ENCODE peak calls at places on chromosomes 7 and 10, in eight cellular contexts. V, F, J, P, X, D, L and Y are unnamed samples.

GRCh38 chr7:134941185-134941900 is 45.0 kb upstream of the AGBL3 start:
- DNase-seq in X (no peak), V (peak), D (peak), L (no peak), F (no peak), P (no peak), J (no peak), Y (no peak)

GRCh38 chr7:135877799-135878198 is 99.4 kb downstream of the MTPN start:
- DNase-seq in V (peak), J (no peak), L (peak), P (no peak), F (no peak), D (peak), X (no peak), Y (no peak)

GRCh38 chr10:27745380-27745718 is 270 bp downstream of the MKX start:
- DNase-seq in D (no peak), J (peak), X (no peak), L (no peak), F (no peak), P (no peak), V (no peak), Y (no peak)

GRCh38 chr10:109914966-109915365 is 8.3 kb downstream of the XPNPEP1 start:
- DNase-seq in D (peak), P (no peak), J (no peak), X (no peak), F (no peak), L (peak), V (peak), Y (no peak)

GRCh38 chr10:72831696-72832355 is 61.7 kb upstream of the OIT3 start:
- DNase-seq in P (no peak), F (no peak), X (no peak), D (no peak), V (no peak), L (no peak), J (no peak), Y (no peak)

GRCh38 chr7:42691030-42691639 is 220.7 kb downstream of the C7orf25 start:
- DNase-seq in F (peak), J (no peak), L (no peak), V (peak), X (no peak), P (no peak), D (peak), Y (no peak)

GRCh38 chr7:22357311-22358175 is 589 bp upstream of the RAPGEF5 start:
- DNase-seq in V (peak), L (peak), D (peak), J (peak), F (no peak), P (no peak), X (no peak), Y (no peak)

GRCh38 chr7:22884911-22885823 is 62.5 kb upstream of the TOMM7 start:
- DNase-seq in D (no peak), X (no peak), V (no peak), J (peak), L (no peak), F (no peak), P (no peak), Y (no peak)

GRCh38 chr7:70420263-70420662 is 711.7 kb upstream of the GALNT17 start:
- DNase-seq in L (no peak), D (no peak), J (no peak), V (no peak), F (no peak), P (no peak), X (no peak), Y (no peak)

GRCh38 chr10:31468536-31468859 is 149.5 kb downstream of the ZEB1 start:
- DNase-seq in L (no peak), J (no peak), D (no peak), F (no peak), V (no peak), P (no peak), X (no peak), Y (no peak)

GRCh38 chr10:77043364-77043763 is 594.2 kb downstream of the KCNMA1 start:
- DNase-seq in L (no peak), F (no peak), D (no peak), X (no peak), J (no peak), P (no peak), V (no peak), Y (no peak)

GRCh38 chr10:85614566-85614965 is 752.0 kb downstream of the GRID1 start:
- DNase-seq in P (no peak), V (no peak), L (no peak), J (no peak), F (no peak), X (peak), D (no peak), Y (no peak)

GRCh38 chr10:29918623-29919400 is 140.6 kb downstream of the JCAD start:
- DNase-seq in V (no peak), D (no peak), J (no peak), L (no peak), X (no peak), P (no peak), F (no peak), Y (no peak)

GRCh38 chr7:120988591-120989299 is at the start of gene CPED1:
- DNase-seq in F (peak), X (peak), V (peak), L (peak), J (peak), D (no peak), P (peak), Y (peak)

GRCh38 chr10:34766256-34766580 is 48.9 kb downstream of the PARD3 start:
- DNase-seq in P (no peak), D (no peak), V (no peak), L (no peak), F (no peak), X (no peak), J (no peak), Y (no peak)

GRCh38 chr10:12974845-12975199 is 26.7 kb downstream of the CCDC3 start:
- DNase-seq in F (no peak), L (no peak), J (no peak), P (no peak), X (no peak), D (no peak), V (no peak), Y (no peak)

GRCh38 chr10:132193907-132194552 is 7.3 kb downstream of the DPYSL4 start:
- DNase-seq in D (no peak), P (no peak), J (peak), L (peak), X (no peak), V (no peak), F (no peak), Y (peak)

GRCh38 chr10:104928733-104929132 is 287.6 kb downstream of the SORCS3 start:
- DNase-seq in V (no peak), F (no peak), D (no peak), J (no peak), X (no peak), P (no peak), L (no peak), Y (no peak)

GRCh38 chr10:29734640-29734979 is 99.8 kb upstream of the SVIL start:
- DNase-seq in L (no peak), D (no peak), V (no peak), X (no peak), J (no peak), F (no peak), P (no peak), Y (no peak)

GRCh38 chr7:111107576-111107975 is 16.6 kb downstream of the LRRN3 start:
- DNase-seq in J (no peak), F (no peak), P (no peak), D (no peak), X (no peak), V (no peak), L (no peak), Y (no peak)

GRCh38 chr10:130112821-130113220 is 2.2 kb upstream of the C10orf143 start:
- DNase-seq in L (no peak), P (no peak), X (no peak), V (no peak), J (no peak), F (no peak), D (no peak), Y (no peak)

GRCh38 chr10:125066704-125067447 is 93.5 kb downstream of the CTBP2 start:
- DNase-seq in P (no peak), J (no peak), D (no peak), F (no peak), L (no peak), X (no peak), V (no peak), Y (no peak)

GRCh38 chr7:142172932-142173331 is 61.4 kb downstream of the MGAM2 start:
- DNase-seq in D (no peak), X (no peak), J (no peak), F (no peak), V (no peak), L (no peak), P (no peak), Y (no peak)

GRCh38 chr10:79392506-79393176 is 45.4 kb downstream of the PPIF start:
- DNase-seq in V (no peak), P (peak), X (no peak), J (no peak), F (peak), L (no peak), D (no peak), Y (no peak)

GRCh38 chr7:75937958-75938786 is 23.2 kb downstream of the POR start:
- DNase-seq in D (peak), X (peak), F (peak), P (peak), V (peak), J (no peak), L (no peak), Y (no peak)

GRCh38 chr7:47252706-47253105 is 329.2 kb downstream of the TNS3 start:
- DNase-seq in P (no peak), D (no peak), X (no peak), L (no peak), F (no peak), J (no peak), V (no peak), Y (no peak)

GRCh38 chr10:46557319-46558140 is 1.1 kb upstream of the GPRIN2 start:
- DNase-seq in D (no peak), X (peak), P (peak), J (no peak), F (peak), V (no peak), L (peak), Y (peak)

GRCh38 chr7:154776350-154776749 is 226.6 kb downstream of the PAXIP1 start:
- DNase-seq in L (no peak), F (no peak), X (no peak), V (no peak), D (no peak), J (no peak), P (no peak), Y (no peak)

GRCh38 chr10:52318136-52318810 is 4.2 kb downstream of the DKK1 start:
- DNase-seq in L (no peak), P (no peak), V (peak), J (no peak), F (no peak), X (no peak), D (no peak), Y (no peak)

GRCh38 chr7:140176271-140176701 is 497 bp downstream of the KDM7A start:
- DNase-seq in L (no peak), P (peak), D (no peak), J (peak), F (no peak), X (no peak), V (no peak), Y (no peak)

GRCh38 chr10:44968101-44968886 is 8.7 kb downstream of the RASSF4 start:
- DNase-seq in D (no peak), X (no peak), L (no peak), F (peak), V (no peak), P (no peak), J (no peak), Y (no peak)

GRCh38 chr10:35133586-35133985 is 6.9 kb downstream of the CREM start:
- DNase-seq in D (no peak), X (no peak), L (no peak), V (no peak), P (no peak), J (no peak), F (no peak), Y (no peak)

GRCh38 chr7:74119831-74120230 is 36.2 kb downstream of the LIMK1 start:
- DNase-seq in J (no peak), P (no peak), L (no peak), F (no peak), D (no peak), V (no peak), X (no peak), Y (no peak)

GRCh38 chr10:76359001-76359400 is 927.6 kb downstream of the LRMDA start:
- DNase-seq in J (no peak), D (no peak), X (no peak), V (no peak), L (no peak), P (no peak), F (no peak), Y (no peak)

GRCh38 chr7:31761646-31762045 is 74.6 kb downstream of the PPP1R17 start:
- DNase-seq in P (no peak), L (no peak), J (no peak), V (no peak), D (no peak), X (no peak), F (peak), Y (no peak)

GRCh38 chr7:105218215-105218614 is 170.5 kb downstream of the SRPK2 start:
- DNase-seq in V (no peak), D (peak), X (no peak), F (no peak), P (no peak), J (no peak), L (peak), Y (no peak)

GRCh38 chr10:103481974-103482531 is 3.0 kb upstream of the CALHM3 start:
- DNase-seq in V (peak), J (peak), L (peak), F (peak), X (no peak), D (no peak), P (no peak), Y (no peak)

GRCh38 chr7:104111294-104111693 is 96.5 kb downstream of the ORC5 start:
- DNase-seq in D (no peak), J (no peak), X (no peak), F (no peak), P (no peak), V (no peak), L (no peak), Y (no peak)

GRCh38 chr10:99433378-99434020 is 3.1 kb upstream of the GOT1 start:
- DNase-seq in P (no peak), D (no peak), F (no peak), J (no peak), V (peak), L (no peak), X (no peak), Y (no peak)
- TF ChIP-seq CTCF in P (no peak), D (peak), F (no peak), J (peak), V (peak), L (no peak), X (peak), Y (no peak)

GRCh38 chr10:61941202-61941651 is 39.7 kb downstream of the ARID5B start:
- DNase-seq in D (no peak), L (no peak), J (no peak), X (no peak), P (no peak), V (no peak), F (no peak), Y (no peak)
- TF ChIP-seq CTCF in D (no peak), L (no peak), J (no peak), X (no peak), P (no peak), V (no peak), F (no peak), Y (no peak)

GRCh38 chr10:86711237-86711956 is 43.1 kb downstream of the LDB3 start:
- DNase-seq in L (peak), P (peak), X (peak), V (peak), J (peak), D (peak), F (peak), Y (peak)
- TF ChIP-seq CTCF in L (peak), P (peak), X (peak), V (peak), J (peak), D (no peak), F (peak), Y (peak)

DNA sequence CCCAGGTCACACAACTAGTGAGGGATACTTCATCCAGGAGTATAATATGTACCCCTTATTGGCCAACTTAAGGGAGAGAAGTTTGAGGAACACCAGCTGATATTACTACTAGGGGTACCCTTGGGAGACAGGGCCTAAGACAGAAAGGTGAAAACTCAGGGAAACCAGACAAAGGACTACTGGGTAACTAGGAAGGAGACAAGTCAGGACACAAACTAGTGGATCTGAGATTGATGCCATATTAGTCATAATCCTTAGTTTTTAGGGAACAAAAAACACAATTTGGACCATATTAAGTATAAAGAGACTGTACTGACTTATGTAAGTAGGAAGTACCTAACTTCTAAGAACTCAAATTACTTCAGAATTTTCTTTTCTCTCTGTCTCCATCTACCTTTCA is 79.3 kb upstream of the CCDC6 start:
- DNase-seq in D (no peak), L (no peak), V (no peak), P (no peak), F (no peak), X (no peak), J (no peak), Y (no peak)
- TF ChIP-seq CTCF in D (no peak), L (no peak), V (no peak), P (no peak), F (no peak), X (no peak), J (no peak), Y (no peak)

GRCh38 chr7:44105832-44106231 is 1.7 kb downstream of the AEBP1 start:
- DNase-seq in X (no peak), P (no peak), J (no peak), D (no peak), V (no peak), L (no peak), F (no peak), Y (no peak)

GRCh38 chr7:44103566-44103940 is 592 bp upstream of the AEBP1 start:
- DNase-seq in X (no peak), P (no peak), J (no peak), D (no peak), L (no peak), F (no peak), V (no peak), Y (no peak)

GRCh38 chr7:44104880-44105771 is 981 bp downstream of the AEBP1 start:
- DNase-seq in F (peak), P (no peak), L (no peak), J (peak), D (peak), V (no peak), X (no peak), Y (no peak)

GRCh38 chr7:44102846-44103565 is 1.1 kb upstream of the AEBP1 start:
- DNase-seq in P (no peak), L (no peak), X (no peak), D (no peak), F (no peak), V (no peak), J (no peak), Y (no peak)

DNA sequence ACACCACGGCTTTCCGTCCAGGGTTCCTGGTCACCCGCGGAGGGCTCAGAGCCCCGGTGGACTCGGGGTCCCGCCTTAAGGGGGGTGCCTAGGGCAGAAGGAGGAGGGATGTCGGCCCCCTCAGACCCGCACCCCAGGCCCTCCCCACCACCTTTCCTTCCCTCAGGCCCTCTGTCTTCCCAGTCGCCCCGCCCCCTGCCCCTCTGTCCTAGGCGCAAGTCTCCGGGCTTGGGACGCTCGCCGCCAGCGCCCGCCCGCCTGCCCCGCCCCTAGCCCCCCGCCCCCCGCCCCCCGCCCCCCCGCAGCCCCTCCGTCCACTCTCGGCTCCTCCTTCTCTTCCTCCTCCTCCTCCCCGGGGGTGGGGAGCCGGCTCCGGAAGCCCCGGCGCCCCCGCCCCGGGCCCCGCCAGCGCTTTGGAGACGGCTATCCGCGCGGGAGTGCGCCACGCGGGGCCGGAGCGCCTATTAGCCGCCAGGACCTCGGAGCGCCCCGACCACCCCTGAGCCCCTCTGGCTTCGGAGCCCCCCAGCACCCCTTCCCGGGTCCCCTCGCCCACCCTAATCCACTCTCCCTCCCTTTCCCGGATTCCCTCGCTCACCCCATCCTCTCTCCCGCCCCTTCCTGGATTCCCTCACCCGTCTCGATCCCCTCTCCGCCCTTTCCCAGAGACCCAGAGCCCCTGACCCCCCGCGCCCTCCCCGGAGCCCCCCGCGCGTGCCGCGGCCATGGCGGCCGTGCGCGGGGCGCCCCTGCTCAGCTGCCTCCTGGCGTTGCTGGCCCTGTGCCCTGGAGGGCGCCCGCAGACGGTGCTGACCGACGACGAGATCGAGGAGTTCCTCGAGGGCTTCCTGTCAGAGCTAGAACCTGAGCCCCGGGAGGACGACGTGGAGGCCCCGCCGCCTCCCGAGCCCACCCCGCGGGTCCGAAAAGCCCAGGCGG is at the start of gene AEBP1:
- DNase-seq in F (no peak), J (peak), V (no peak), D (no peak), P (peak), L (no peak), X (no peak), Y (no peak)
- TF ChIP-seq CTCF in F (no peak), J (peak), V (no peak), D (no peak), P (no peak), L (no peak), X (no peak), Y (no peak)

DNA sequence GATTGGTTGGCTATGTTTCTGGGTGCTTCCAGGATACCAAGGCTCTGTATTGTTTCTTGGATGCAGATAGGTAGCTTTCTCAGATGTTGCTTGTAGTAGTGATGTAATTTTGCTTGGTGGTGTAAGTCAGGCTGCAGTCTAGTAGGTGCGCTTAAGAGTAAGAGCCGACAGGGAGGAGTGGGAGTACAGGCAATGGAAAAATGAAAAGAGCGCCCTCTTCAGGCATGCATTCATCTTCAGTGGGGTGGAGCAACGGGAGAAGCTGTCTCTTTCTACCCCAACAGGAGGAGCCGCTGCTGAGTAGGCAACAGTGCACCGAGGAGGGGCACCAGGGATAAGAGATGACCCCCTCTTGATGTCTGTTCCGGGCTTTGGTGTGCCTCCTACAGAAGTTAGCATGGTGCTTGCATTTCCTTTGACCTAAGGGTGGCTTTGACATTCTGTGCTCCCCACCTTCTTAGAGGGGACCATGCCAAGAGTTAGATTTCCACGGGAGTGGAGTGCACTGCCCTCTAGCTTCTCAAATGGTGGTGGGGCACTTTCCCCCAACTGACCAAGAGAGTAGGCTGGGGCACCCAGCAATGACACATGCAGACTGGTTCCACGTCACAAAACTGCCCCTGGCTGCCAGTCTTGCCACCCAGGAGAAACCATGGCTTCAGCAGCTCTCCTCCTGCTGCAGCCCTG is 56.1 kb downstream of the ZNF783 start:
- DNase-seq in J (peak), V (peak), P (no peak), D (no peak), X (no peak), F (no peak), L (no peak), Y (no peak)
- TF ChIP-seq CTCF in J (no peak), V (no peak), P (no peak), D (no peak), X (no peak), F (no peak), L (no peak), Y (no peak)